ENCODE peak calls at places on chromosomes 1 and 21, in eight cellular contexts. H is left lung, L is tibial nerve, O is HCT116, M is cardiac muscle cell, Y is adrenal gland, Q is GM23338, S is body of pancreas. K is an unnamed sample.
A peak's percentile ranks its signal among the peaks of the same experiment; 100 is the strongest.

GRCh38 chr21:34227386-34227852 is 136.4 kb upstream of the KCNE2 start:
- DNase-seq in H (no peak), L (no peak), O (no peak), M (peak; percentile 84), Y (no peak), Q (no peak), S (no peak), K (no peak)

GRCh38 chr1:35873243-35873642 is 9.8 kb upstream of the AGO1 start:
- DNase-seq in H (no peak), L (no peak), O (no peak), M (no peak), Y (no peak), Q (no peak), S (no peak), K (no peak)

GRCh38 chr1:8495928-8496401 is 178.1 kb downstream of the SLC45A1 start:
- DNase-seq in H (no peak), L (no peak), O (peak; percentile 49), M (no peak), Y (no peak), Q (no peak), S (no peak), K (no peak)

GRCh38 chr1:209758360-209758759 is 2.5 kb downstream of the TRAF3IP3 start:
- DNase-seq in H (no peak), L (no peak), O (no peak), M (no peak), Y (no peak), Q (no peak), S (no peak), K (no peak)

GRCh38 chr1:173275496-173275895 is 68.4 kb upstream of the TNFSF4 start:
- DNase-seq in H (no peak), L (no peak), O (no peak), M (no peak), Y (no peak), Q (no peak), S (no peak), K (no peak)

GRCh38 chr1:113141650-113142473 is 68.9 kb downstream of the LRIG2 start:
- DNase-seq in H (no peak), L (no peak), O (no peak), M (peak; percentile 66), Y (no peak), Q (no peak), S (no peak), K (no peak)

GRCh38 chr21:40143822-40144525 is 276.7 kb downstream of the PCP4 start:
- DNase-seq in H (no peak), L (peak; percentile 69), O (peak; percentile 6), M (peak; percentile 44), Y (peak; percentile 45), Q (peak; percentile 75), S (peak; percentile 70), K (no peak)

GRCh38 chr1:104197516-104197915 is 447.8 kb downstream of the AMY1C start:
- DNase-seq in H (no peak), L (no peak), O (no peak), M (no peak), Y (no peak), Q (no peak), S (no peak), K (no peak)

GRCh38 chr1:160993544-160993943 is 27.4 kb downstream of the F11R start:
- DNase-seq in H (no peak), L (no peak), O (no peak), M (peak; percentile 92), Y (peak; percentile 38), Q (no peak), S (no peak), K (peak; percentile 35)

DNA sequence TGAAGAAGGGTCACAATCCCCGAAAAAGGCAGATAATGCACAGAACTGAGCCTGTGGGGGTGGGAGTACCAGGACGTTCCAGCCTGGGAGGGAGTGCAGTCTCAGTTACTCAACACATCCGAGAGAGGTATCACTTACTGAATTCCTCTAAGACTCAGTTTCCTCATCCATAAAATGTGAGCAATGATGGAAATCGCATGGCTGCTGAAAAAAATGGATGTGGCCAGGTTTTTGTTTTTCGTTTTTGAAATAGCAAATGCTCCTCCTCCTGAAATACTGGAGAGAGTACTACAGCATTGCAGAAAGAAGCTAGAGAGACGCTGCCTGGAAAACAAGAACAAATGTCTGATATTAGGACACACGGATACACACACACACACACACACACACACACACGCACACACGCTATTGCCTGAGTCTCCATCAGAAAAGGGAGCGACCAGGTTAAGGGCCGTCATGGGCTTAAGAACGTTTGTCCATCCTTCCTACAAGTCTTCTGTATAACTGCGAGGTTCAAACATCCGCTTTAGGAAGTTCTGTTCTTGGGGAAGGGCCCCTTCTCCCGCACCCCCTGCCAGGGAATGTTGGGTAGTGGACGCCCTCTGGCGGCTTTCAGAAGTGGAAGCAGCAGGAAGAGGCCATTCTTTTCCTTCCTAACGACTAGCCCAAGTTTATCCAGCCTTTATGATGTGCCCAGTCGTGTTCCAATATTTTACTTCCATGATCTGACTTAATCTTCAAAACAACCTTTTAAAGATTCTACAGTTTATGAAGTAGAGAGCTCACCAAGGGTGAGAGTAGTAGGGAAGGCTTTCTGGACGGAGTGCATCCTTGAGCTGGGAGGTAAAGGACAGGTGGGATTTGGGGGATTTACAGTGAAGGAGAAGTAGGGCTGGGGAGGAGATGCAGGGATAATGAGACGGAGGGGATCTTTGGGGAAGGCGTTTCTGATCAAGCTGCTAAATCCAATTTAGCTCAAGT is 699 bp upstream of the NES start:
- DNase-seq in H (no peak), L (peak; percentile 54), O (no peak), M (peak; percentile 88), Y (peak; percentile 48), Q (peak; percentile 93), S (peak; percentile 50), K (no peak)
- H3K4me3 ChIP-seq in H (peak overlapping the region; percentile 41), L (peak overlapping the region; percentile 68), O (peak overlapping the region; percentile 53), M (peak overlapping the region; percentile 67), Y (no peak overlapping the region), Q (peak overlapping the region; percentile 78), S (no peak overlapping the region), K (peak overlapping the region; percentile 55)

GRCh38 chr21:16193758-16194606 is 464.2 kb downstream of the USP25 start:
- DNase-seq in H (peak; percentile 63), L (peak; percentile 70), O (no peak), M (peak; percentile 87), Y (peak; percentile 71), Q (peak; percentile 77), S (no peak), K (peak; percentile 34)
- TF ChIP-seq CTCF in H (no peak), L (peak; percentile 7), O (no peak), M (peak; percentile 37), Y (peak; percentile 6), Q (no peak), S (no peak), K (peak; percentile 21)

DNA sequence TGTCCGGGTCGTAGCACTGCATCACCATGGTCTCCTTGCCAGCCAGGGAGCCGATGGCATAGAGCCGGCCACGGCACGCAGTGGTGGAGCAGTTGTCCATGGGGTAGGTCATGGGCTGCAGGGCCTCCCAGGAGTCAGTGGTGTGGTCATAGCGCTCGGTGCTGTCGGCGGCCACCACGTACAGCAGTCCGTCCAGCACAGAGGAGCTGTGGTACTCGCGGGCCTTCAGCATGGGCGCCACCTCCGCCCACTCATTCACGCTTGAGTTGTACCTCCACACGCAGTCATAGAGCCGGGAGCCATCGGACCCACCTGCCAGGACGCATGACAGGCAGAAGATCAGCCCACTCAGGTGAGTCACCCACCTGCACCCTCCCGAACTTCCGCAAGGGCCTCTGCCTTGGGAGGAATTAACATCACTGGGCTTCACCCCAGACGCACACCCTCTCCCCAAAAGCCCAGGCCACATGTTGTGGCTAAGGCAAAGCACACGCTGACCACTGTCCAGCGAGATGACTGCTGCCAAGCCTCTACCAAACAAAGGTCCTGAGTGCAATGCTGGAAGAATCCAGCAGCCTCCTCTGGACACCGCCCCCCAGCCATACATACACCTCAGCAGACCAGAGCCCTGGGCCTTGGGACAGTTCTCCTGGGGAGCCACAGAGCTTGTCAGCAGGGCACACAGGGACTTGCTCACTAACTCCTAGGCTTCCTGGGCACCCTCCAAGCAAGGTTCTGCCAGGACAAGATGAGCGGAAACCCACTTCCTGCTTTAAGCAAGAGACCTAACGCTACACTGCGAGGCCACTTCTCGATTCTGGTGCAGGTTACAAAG is 3.3 kb downstream of the KLHL21 start:
- DNase-seq in H (no peak), L (no peak), O (no peak), M (no peak), Y (no peak), Q (no peak), S (no peak), K (no peak)
- H3K27me3 ChIP-seq in H (no peaks in the 10 kb centered on the region), L (no peaks in the 10 kb centered on the region), O (no peaks in the 10 kb centered on the region), M (no peaks in the 10 kb centered on the region), Y (no peaks in the 10 kb centered on the region), Q (peaks cover 5% of the 10 kb centered on the region), S (no peaks in the 10 kb centered on the region), K (no peaks in the 10 kb centered on the region)

GRCh38 chr21:26962516-26963305 is 4.2 kb downstream of the ADAMTS5 start:
- DNase-seq in H (no peak), L (no peak), O (no peak), M (peak; percentile 35), Y (no peak), Q (no peak), S (no peak), K (no peak)
- H3K4me3 ChIP-seq in H (no peak overlapping the region), L (peak overlapping the region; percentile 17), O (no peak overlapping the region), M (no peak overlapping the region), Y (no peak overlapping the region), Q (no peak overlapping the region), S (no peak overlapping the region), K (no peak overlapping the region)

DNA sequence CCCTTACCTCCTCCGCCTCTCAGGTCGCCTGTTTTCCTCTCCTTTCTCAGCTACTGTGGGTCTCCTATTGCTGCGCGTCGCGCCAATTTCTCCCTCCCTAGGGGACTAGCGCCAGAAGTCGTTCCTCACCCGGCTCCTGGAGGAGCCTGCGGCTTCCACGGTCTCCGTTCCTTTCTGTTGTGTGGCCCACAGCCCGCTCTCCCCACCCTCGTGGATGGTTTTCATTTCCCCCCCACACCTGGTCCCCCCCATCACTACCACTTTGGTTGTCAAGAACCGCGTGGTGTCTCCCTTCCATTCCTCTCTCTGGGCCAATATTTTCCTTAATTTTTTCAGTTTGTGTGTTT is 525 bp downstream of the CNST start:
- DNase-seq in H (no peak), L (no peak), O (no peak), M (no peak), Y (peak; percentile 63), Q (no peak), S (no peak), K (no peak)
- TF ChIP-seq CTCF in H (no peak), L (no peak), O (no peak), M (no peak), Y (no peak), Q (no peak), S (no peak), K (no peak)

DNA sequence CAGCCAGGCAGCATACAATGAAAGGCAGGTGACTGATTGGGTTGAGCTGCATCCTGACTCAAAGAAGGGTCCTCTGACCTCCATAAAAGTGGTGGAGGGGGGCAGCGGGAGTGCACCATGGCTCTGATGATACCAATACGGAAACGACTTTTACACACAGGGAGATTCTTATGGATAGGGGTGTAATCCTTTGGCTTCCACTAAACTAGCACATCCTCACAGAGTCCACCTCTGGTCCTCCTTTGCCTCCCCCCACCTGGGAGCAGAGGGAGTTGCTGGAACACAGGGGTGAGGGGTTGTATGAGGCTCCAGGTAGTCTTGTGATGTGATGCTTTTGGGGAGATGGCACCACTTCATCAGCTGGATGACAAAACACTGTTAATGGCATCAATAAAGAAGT is 361.0 kb downstream of the BARHL2 start:
- DNase-seq in H (no peak), L (no peak), O (no peak), M (no peak), Y (no peak), Q (no peak), S (no peak), K (no peak)
- H3K27me3 ChIP-seq in H (no peaks in the 10 kb centered on the region), L (no peaks in the 10 kb centered on the region), O (peaks cover 16% of the 10 kb centered on the region), M (no peaks in the 10 kb centered on the region), Y (peaks cover 3% of the 10 kb centered on the region), Q (no peaks in the 10 kb centered on the region), S (no peaks in the 10 kb centered on the region), K (no peaks in the 10 kb centered on the region)

GRCh38 chr1:212430416-212430815 is 2.3 kb upstream of the NENF start:
- DNase-seq in H (no peak), L (no peak), O (no peak), M (no peak), Y (no peak), Q (no peak), S (no peak), K (no peak)
- H3K4me3 ChIP-seq in H (no peak overlapping the region), L (no peak overlapping the region), O (no peak overlapping the region), M (no peak overlapping the region), Y (no peak overlapping the region), Q (no peak overlapping the region), S (no peak overlapping the region), K (no peak overlapping the region)